ENCODE peak calls at places on chromosomes 16 and 17, in eight cellular contexts. K is mucosa of descending colon; E is A549; Z is HT-29; O is effector memory CD4-positive, alpha-beta T cell; B is CD8-positive, alpha-beta memory T cell; T is upper lobe of right lung; G is EH. A is an unnamed sample.

GRCh38 chr16:66335704-66336329 is 30.7 kb upstream of the CDH5 start:
- DNase-seq in E (no peak), T (peak), O (no peak), Z (no peak), G (peak), B (no peak), K (no peak), A (no peak)

GRCh38 chr16:4369006-4369766 is 2.5 kb upstream of the VASN start:
- DNase-seq in G (peak), O (no peak), K (no peak), Z (peak), B (no peak), E (no peak), T (no peak), A (no peak)

GRCh38 chr17:48633266-48633816 is 7.2 kb upstream of the HOXB9 start:
- DNase-seq in O (no peak), E (no peak), Z (peak), G (no peak), T (peak), B (no peak), K (peak), A (no peak)

GRCh38 chr17:35766903-35767510 is 6.3 kb downstream of the C17orf50 start:
- DNase-seq in G (peak), K (no peak), Z (peak), E (peak), O (no peak), B (no peak), T (no peak), A (no peak)

GRCh38 chr17:74981979-74982662 is 5.3 kb upstream of the CDR2L start:
- DNase-seq in O (peak), K (peak), Z (peak), T (peak), G (peak), E (peak), B (peak), A (peak)

GRCh38 chr16:12089492-12090161 is 113.1 kb downstream of the SNX29 start:
- DNase-seq in T (peak), B (peak), O (no peak), K (peak), Z (peak), G (peak), E (no peak), A (no peak)

GRCh38 chr16:27639588-27640276 is 89.8 kb downstream of the KATNIP start:
- DNase-seq in E (peak), K (no peak), G (peak), Z (peak), O (no peak), B (no peak), T (no peak), A (peak)

GRCh38 chr16:85437161-85438052 is 175.7 kb upstream of the GSE1 start:
- DNase-seq in E (no peak), O (no peak), T (no peak), Z (no peak), G (no peak), K (peak), B (no peak), A (no peak)

GRCh38 chr17:34874496-34874895 is 86.8 kb downstream of the CCT6B start:
- DNase-seq in T (no peak), Z (no peak), O (no peak), K (no peak), G (no peak), E (no peak), B (no peak), A (no peak)

GRCh38 chr16:68873635-68874471 is 30.5 kb downstream of the TANGO6 start:
- DNase-seq in G (no peak), Z (peak), T (no peak), O (no peak), B (no peak), E (no peak), K (no peak), A (no peak)

GRCh38 chr17:57365420-57365819 is 109.1 kb downstream of the MSI2 start:
- DNase-seq in G (peak), K (no peak), E (no peak), B (no peak), Z (no peak), O (no peak), T (no peak), A (no peak)

GRCh38 chr17:50508573-50509460 is 578 bp downstream of the MYCBPAP start:
- DNase-seq in K (no peak), G (no peak), E (no peak), Z (no peak), O (no peak), B (no peak), T (no peak), A (no peak)

GRCh38 chr16:10083301-10083700 is 98.9 kb downstream of the GRIN2A start:
- DNase-seq in Z (no peak), G (no peak), T (no peak), E (no peak), K (no peak), O (no peak), B (no peak), A (no peak)

GRCh38 chr17:80673152-80673920 is 128.7 kb downstream of the RPTOR start:
- DNase-seq in E (no peak), K (peak), G (peak), T (no peak), O (no peak), Z (no peak), B (no peak), A (no peak)

GRCh38 chr17:28828294-28829040 is 14.1 kb downstream of the FAM222B start:
- DNase-seq in T (peak), O (no peak), E (no peak), B (no peak), K (no peak), G (peak), Z (no peak), A (no peak)

GRCh38 chr17:36812762-36813161 is 124.5 kb upstream of the LHX1 start:
- DNase-seq in G (no peak), T (no peak), Z (no peak), O (no peak), E (no peak), K (no peak), B (no peak), A (no peak)

GRCh38 chr16:75029854-75030253 is 31.0 kb downstream of the ZNRF1 start:
- DNase-seq in K (no peak), O (no peak), Z (no peak), T (no peak), G (peak), B (no peak), E (no peak), A (no peak)

GRCh38 chr16:17397499-17397891 is 73.3 kb downstream of the XYLT1 start:
- DNase-seq in Z (peak), T (no peak), G (peak), B (no peak), K (no peak), E (peak), O (peak), A (no peak)

GRCh38 chr17:8649157-8650118 is 18.9 kb upstream of the MYH10 start:
- DNase-seq in K (no peak), T (no peak), B (no peak), Z (no peak), O (no peak), E (no peak), G (peak), A (no peak)

GRCh38 chr17:2062571-2063183 is 7.8 kb downstream of the HIC1 start:
- DNase-seq in Z (no peak), B (no peak), E (no peak), G (peak), K (no peak), T (no peak), O (no peak), A (no peak)

GRCh38 chr17:28216528-28216927 is 102.5 kb upstream of the TMEM97 start:
- DNase-seq in B (no peak), T (no peak), E (no peak), O (no peak), G (peak), Z (no peak), K (no peak), A (no peak)

GRCh38 chr16:81996664-81997529 is 14.4 kb downstream of the SDR42E1 start:
- DNase-seq in G (peak), B (no peak), K (no peak), Z (peak), E (peak), T (no peak), O (no peak), A (no peak)

GRCh38 chr17:79948918-79949645 is 86.6 kb downstream of the TBC1D16 start:
- DNase-seq in E (no peak), T (peak), G (no peak), B (no peak), Z (no peak), O (no peak), K (peak), A (no peak)

GRCh38 chr16:49491736-49492089 is 118.1 kb downstream of the C16orf78 start:
- DNase-seq in K (peak), O (no peak), E (peak), Z (no peak), T (peak), B (no peak), G (no peak), A (no peak)

GRCh38 chr16:69095179-69095578 is 10.3 kb upstream of the HAS3 start:
- DNase-seq in B (no peak), G (no peak), K (no peak), Z (no peak), O (no peak), E (no peak), T (peak), A (no peak)

GRCh38 chr17:78719630-78720298 is 62.3 kb downstream of the CYTH1 start:
- DNase-seq in T (no peak), K (no peak), E (no peak), O (no peak), B (no peak), Z (no peak), G (no peak), A (no peak)

A was measured in neuronal stem cell.